ENCODE peak calls at places on chromosomes 3 and 15, in five cellular contexts. A, N, F, Y and G are unnamed samples.

GRCh38 chr15:40100947-40101905 is 7.5 kb downstream of the BMF start:
- ATAC-seq in N (no peak), Y (no peak), A (no peak), F (no peak), G (no peak)

GRCh38 chr3:156586905-156587766 is 32.2 kb upstream of the SSR3 start:
- ATAC-seq in Y (no peak), A (peak), N (no peak), F (no peak), G (peak)

GRCh38 chr15:39188930-39189329 is 391.9 kb upstream of the THBS1 start:
- ATAC-seq in N (no peak), F (no peak), Y (no peak), A (no peak), G (no peak)

GRCh38 chr15:58313304-58313703 is 118.5 kb upstream of the LIPC start:
- ATAC-seq in F (no peak), N (peak), A (peak), Y (no peak), G (no peak)

GRCh38 chr3:71025516-71025915 is 558.0 kb downstream of the FOXP1 start:
- ATAC-seq in A (no peak), F (peak), N (no peak), Y (peak), G (no peak)

GRCh38 chr3:172648736-172649135 is 62.1 kb downstream of the NCEH1 start:
- ATAC-seq in A (peak), N (no peak), F (no peak), Y (no peak), G (no peak)

GRCh38 chr3:41075958-41076357 is 123.3 kb upstream of the CTNNB1 start:
- ATAC-seq in N (no peak), F (no peak), Y (no peak), A (no peak), G (no peak)

GRCh38 chr3:172137287-172138030 is 98.1 kb downstream of the FNDC3B start:
- ATAC-seq in F (no peak), Y (peak), N (no peak), A (no peak), G (no peak)

GRCh38 chr15:38622908-38623307 is 58.3 kb upstream of the RASGRP1 start:
- ATAC-seq in N (no peak), A (no peak), Y (no peak), F (no peak), G (no peak)

GRCh38 chr15:70431854-70432253 is 331.5 kb downstream of the UACA start:
- ATAC-seq in N (no peak), A (no peak), F (no peak), Y (no peak), G (no peak)

GRCh38 chr3:139326131-139326530 is 17.7 kb upstream of the MRPS22 start:
- ATAC-seq in Y (no peak), A (no peak), N (no peak), F (no peak), G (no peak)

GRCh38 chr3:170558417-170558816 is 27.5 kb downstream of the SLC7A14 start:
- ATAC-seq in A (no peak), Y (no peak), N (no peak), F (no peak), G (no peak)

GRCh38 chr15:70867911-70868467 is 14.0 kb upstream of the LARP6 start:
- ATAC-seq in A (no peak), Y (no peak), F (no peak), N (no peak), G (no peak)

GRCh38 chr15:51098331-51098619 is 3.6 kb upstream of the TNFAIP8L3 start:
- ATAC-seq in Y (no peak), A (no peak), N (no peak), F (no peak), G (no peak)

GRCh38 chr15:42385206-42385979 is 26.1 kb downstream of the CAPN3 start:
- ATAC-seq in A (peak), F (peak), Y (peak), N (peak), G (no peak)

GRCh38 chr3:131083190-131083863 is 56.6 kb downstream of the NEK11 start:
- ATAC-seq in N (no peak), Y (no peak), F (no peak), A (no peak), G (no peak)

GRCh38 chr3:138578141-138578540 is 15.9 kb downstream of the CEP70 start:
- ATAC-seq in A (peak), Y (peak), N (peak), F (peak), G (peak)